ENCODE peak calls at places on chromosomes 7 and 10, in five cellular contexts. R, D, M, C and X are unnamed samples.
A peak's percentile ranks its signal among the peaks of the same experiment; 100 is the strongest.

GRCh38 chr10:35212856-35213255 is 86.2 kb downstream of the CREM start:
- DNase-seq in R (no peak), C (no peak), M (no peak), D (no peak), X (no peak)

GRCh38 chr7:29975564-29975963 is 14.0 kb downstream of the SCRN1 start:
- DNase-seq in C (no peak), M (no peak), D (no peak), R (no peak), X (no peak)

GRCh38 chr10:66365686-66366085 is 560.1 kb upstream of the LRRTM3 start:
- DNase-seq in M (no peak), D (no peak), R (no peak), C (no peak), X (no peak)

GRCh38 chr10:90148121-90148855 is 446.9 kb downstream of the KIF20B start:
- DNase-seq in D (no peak), C (peak; percentile 18), R (no peak), M (no peak), X (peak; percentile 19)

GRCh38 chr10:45421231-45422097 is 47.4 kb downstream of the ALOX5 start:
- DNase-seq in C (no peak), R (no peak), M (no peak), D (no peak), X (no peak)

GRCh38 chr7:36175872-36176271 is 22.8 kb downstream of the EEPD1 start:
- DNase-seq in D (peak; percentile 64), R (no peak), M (peak; percentile 59), C (no peak), X (no peak)

GRCh38 chr7:7706556-7706955 is 11.9 kb downstream of the RPA3 start:
- DNase-seq in D (no peak), M (no peak), C (no peak), R (no peak), X (no peak)

GRCh38 chr7:44973610-44974401 is 5.0 kb downstream of the MYO1G start:
- DNase-seq in R (peak; percentile 54), M (peak; percentile 55), D (no peak), C (peak; percentile 66), X (no peak)

GRCh38 chr10:61608255-61609040 is 54.3 kb upstream of the CABCOCO1 start:
- DNase-seq in D (no peak), C (peak; percentile 20), R (no peak), M (no peak), X (no peak)

GRCh38 chr10:76543655-76544054 is 1094.0 kb downstream of the KCNMA1 start:
- DNase-seq in M (no peak), D (no peak), R (no peak), C (peak; percentile 64), X (no peak)

GRCh38 chr7:82319674-82320118 is 123.9 kb downstream of the CACNA2D1 start:
- DNase-seq in D (peak; percentile 94), M (no peak), R (peak; percentile 9), C (peak; percentile 87), X (no peak)

GRCh38 chr7:67393903-67394302 is 397.3 kb downstream of the TYW1 start:
- DNase-seq in D (no peak), M (no peak), R (no peak), C (no peak), X (no peak)
- H3K4me3 ChIP-seq in D (no peak overlapping the region), M (no peak overlapping the region), R (no peak overlapping the region), C (no peak overlapping the region), X (no peak overlapping the region)

DNA sequence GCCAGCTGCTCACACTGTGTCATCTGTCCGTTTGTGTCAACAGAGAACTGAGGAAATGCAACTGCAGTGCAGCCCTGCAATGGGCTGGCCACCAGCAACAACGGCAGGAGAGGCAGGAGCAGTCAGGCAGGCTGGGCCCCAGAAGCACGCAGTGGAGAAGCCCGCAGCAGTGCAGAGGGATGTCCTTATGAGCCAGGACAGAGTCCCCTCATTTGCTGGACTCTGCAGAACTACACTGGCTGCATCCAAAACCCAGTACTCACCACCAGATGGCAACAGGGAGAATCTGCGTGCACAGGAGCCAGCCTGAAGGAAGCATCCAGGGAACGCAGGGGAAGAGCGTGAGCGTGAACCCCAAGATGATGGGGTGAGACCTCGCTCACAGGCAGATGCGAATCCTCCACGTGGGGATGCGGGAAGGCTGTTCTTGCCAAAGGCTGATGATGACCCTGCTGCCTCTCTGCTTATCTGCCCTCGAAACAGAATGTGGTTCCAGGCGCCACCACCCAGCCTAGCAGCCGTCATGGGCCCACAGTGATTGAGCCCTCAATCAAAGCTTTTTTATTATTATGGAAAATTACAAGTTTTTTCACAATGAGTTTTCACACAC is 232.1 kb downstream of the PTPRN2 start:
- DNase-seq in C (peak; percentile 24), D (no peak), R (no peak), M (no peak), X (no peak)
- H3K4me3 ChIP-seq in C (no peak overlapping the region), D (no peak overlapping the region), R (no peak overlapping the region), M (no peak overlapping the region), X (no peak overlapping the region)

DNA sequence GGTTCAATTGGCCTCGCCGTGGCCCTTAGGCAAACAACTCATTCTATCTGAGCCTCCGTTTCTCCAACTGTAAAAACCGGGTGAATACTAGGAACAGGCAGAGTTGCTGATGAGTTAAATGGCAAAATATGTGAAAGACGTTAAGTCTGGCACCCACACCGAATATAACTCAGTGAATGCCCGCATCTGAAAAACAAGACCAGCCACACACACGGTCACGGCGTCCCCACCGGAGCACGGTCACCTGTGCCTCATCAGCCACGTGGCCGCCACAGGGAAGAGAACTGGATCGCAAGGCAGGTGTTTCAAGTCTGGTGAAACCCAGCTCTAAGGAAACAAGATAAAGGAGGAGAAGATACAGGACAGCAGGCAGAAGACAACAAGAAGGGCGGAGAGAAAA is 20.4 kb downstream of the PRKAG2 start:
- DNase-seq in C (no peak), D (peak; percentile 28), M (no peak), R (no peak), X (no peak)
- H3K4me3 ChIP-seq in C (no peak overlapping the region), D (no peak overlapping the region), M (no peak overlapping the region), R (no peak overlapping the region), X (no peak overlapping the region)

GRCh38 chr10:3777876-3778707 is 6.9 kb downstream of the KLF6 start:
- DNase-seq in C (peak; percentile 29), D (no peak), M (no peak), R (no peak), X (no peak)
- H3K4me3 ChIP-seq in C (peak overlapping the region; percentile 98), D (peak overlapping the region; percentile 95), M (no peak overlapping the region), R (no peak overlapping the region), X (no peak overlapping the region)

GRCh38 chr7:77416621-77417371 is 647 bp upstream of the GSAP start:
- DNase-seq in M (no peak), C (no peak), R (no peak), D (no peak), X (no peak)

GRCh38 chr7:77415474-77415821 is 701 bp downstream of the GSAP start:
- DNase-seq in R (no peak), D (no peak), C (peak; percentile 39), M (no peak), X (no peak)

GRCh38 chr7:77415822-77416620 is at the start of gene GSAP:
- DNase-seq in C (peak; percentile 70), M (peak; percentile 89), R (peak; percentile 76), D (peak; percentile 76), X (no peak)

GRCh38 chr7:77413128-77413527 is 3.0 kb downstream of the GSAP start:
- DNase-seq in M (no peak), C (no peak), D (no peak), R (no peak), X (no peak)

GRCh38 chr7:77413861-77414424 is 2.2 kb downstream of the GSAP start:
- DNase-seq in D (no peak), C (peak; percentile 60), M (no peak), R (no peak), X (no peak)
- H3K4me3 ChIP-seq in D (no peak overlapping the region), C (no peak overlapping the region), M (no peak overlapping the region), R (no peak overlapping the region), X (no peak overlapping the region)

DNA sequence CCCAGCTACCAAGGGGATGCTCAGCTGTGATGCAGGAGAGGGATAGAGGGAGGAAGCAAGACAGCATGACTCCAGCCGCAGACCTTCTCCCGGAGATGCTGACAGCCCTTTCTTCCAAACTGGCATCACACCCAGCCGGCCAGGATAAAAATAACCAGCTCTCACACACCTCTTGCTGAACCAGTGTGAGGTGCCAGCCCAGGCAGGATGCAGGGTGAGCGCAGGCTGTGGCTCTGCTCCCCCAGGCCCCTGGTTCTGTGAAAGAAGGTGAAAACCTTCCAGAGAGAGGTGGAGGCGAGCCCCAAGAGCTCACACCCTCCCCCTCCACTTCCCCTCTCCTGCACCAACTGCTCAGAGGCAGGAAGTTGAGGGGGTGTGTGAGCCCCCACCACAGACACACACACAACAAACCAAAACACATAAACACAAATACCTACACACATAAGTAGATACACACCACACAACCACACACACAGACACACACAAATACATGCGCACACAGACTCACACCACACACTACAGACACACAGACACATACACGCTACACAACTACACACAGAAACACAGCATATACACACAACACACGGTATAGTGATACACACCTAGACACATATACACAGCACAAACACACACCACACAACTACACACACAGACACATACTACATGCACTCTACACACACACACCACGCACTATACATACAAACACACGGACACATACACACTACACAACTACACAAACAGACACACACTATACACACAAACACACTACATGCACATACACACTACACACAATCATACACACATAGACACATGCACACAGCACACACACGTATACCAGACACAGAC is 4.2 kb downstream of the GPR15LG start:
- DNase-seq in C (no peak), M (no peak), R (no peak), D (no peak), X (peak; percentile 85)
- H3K4me3 ChIP-seq in C (no peak overlapping the region), M (no peak overlapping the region), R (no peak overlapping the region), D (no peak overlapping the region), X (peak overlapping the region; percentile 18)

DNA sequence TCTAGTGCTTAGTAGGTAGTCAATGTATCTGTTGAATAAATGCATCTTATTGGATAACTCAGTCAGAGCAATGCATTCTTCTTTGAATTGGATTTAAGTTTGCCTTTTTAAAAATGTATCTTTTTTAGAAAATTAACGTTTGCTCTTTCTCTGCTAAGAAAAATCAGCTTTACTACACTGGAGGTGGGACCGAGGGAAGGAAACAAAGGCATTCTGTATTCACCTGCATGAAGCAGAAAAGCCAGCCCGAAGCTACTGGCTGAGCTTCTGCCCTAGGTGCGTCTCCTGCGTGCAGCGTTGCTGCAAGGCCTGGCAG is 22.2 kb upstream of the ITGB1 start:
- DNase-seq in M (no peak), D (no peak), C (no peak), R (no peak), X (no peak)
- H3K4me3 ChIP-seq in M (peak overlapping the region; percentile 54), D (peak overlapping the region; percentile 70), C (peak overlapping the region; percentile 62), R (peak overlapping the region; percentile 41), X (no peak overlapping the region)

GRCh38 chr7:137130751-137131158 is 212.8 kb downstream of the PTN start:
- DNase-seq in R (no peak), M (no peak), C (peak; percentile 76), D (no peak), X (no peak)
- H3K4me3 ChIP-seq in R (no peak overlapping the region), M (no peak overlapping the region), C (no peak overlapping the region), D (no peak overlapping the region), X (no peak overlapping the region)